ENCODE peak calls at places on chromosome 6, in eight cellular contexts. V is epithelial cell of proximal tubule; H is thoracic aorta; P is CD8-positive, alpha-beta memory T cell; A is cardiac fibroblast; C is right lobe of liver; Q is stomach; B is Peyer's patch. Y is an unnamed sample.

GRCh38 chr6:106702451-106703110 is 73.2 kb downstream of the QRSL1 start:
- DNase-seq in A (no peak), B (peak), P (no peak), Q (peak), H (no peak), C (peak), V (no peak), Y (peak)

GRCh38 chr6:157328108-157328692 is 4.9 kb upstream of the TMEM242 start:
- DNase-seq in H (no peak), B (no peak), C (no peak), A (peak), Q (no peak), V (no peak), P (no peak), Y (no peak)

GRCh38 chr6:30935018-30935417 is 3.0 kb upstream of the SFTA2 start:
- DNase-seq in P (no peak), Q (no peak), A (peak), V (no peak), B (no peak), H (no peak), C (no peak), Y (no peak)

GRCh38 chr6:101400341-101400740 is 6.8 kb downstream of the GRIK2 start:
- DNase-seq in P (no peak), A (no peak), C (no peak), H (no peak), Q (no peak), B (no peak), V (no peak), Y (no peak)

GRCh38 chr6:142821860-142822259 is 123.1 kb downstream of the HIVEP2 start:
- DNase-seq in V (no peak), A (no peak), C (peak), P (no peak), B (no peak), H (no peak), Q (no peak), Y (no peak)

GRCh38 chr6:19035454-19035853 is 648.3 kb downstream of the RNF144B start:
- DNase-seq in A (no peak), C (no peak), H (no peak), P (no peak), B (no peak), Q (no peak), V (no peak), Y (no peak)

GRCh38 chr6:107730683-107731314 is 93.3 kb downstream of the SCML4 start:
- DNase-seq in Q (no peak), H (no peak), P (no peak), C (no peak), V (no peak), B (peak), A (no peak), Y (no peak)

GRCh38 chr6:107731422-107732319 is 92.4 kb downstream of the SCML4 start:
- DNase-seq in C (no peak), H (no peak), V (no peak), Q (no peak), B (peak), P (peak), A (no peak), Y (no peak)

GRCh38 chr6:13681305-13682061 is 30.2 kb downstream of the RANBP9 start:
- DNase-seq in C (no peak), Q (no peak), A (no peak), H (no peak), P (peak), B (no peak), V (no peak), Y (no peak)

GRCh38 chr6:19805146-19805515 is 32.0 kb upstream of the ID4 start:
- DNase-seq in H (no peak), P (no peak), V (no peak), B (no peak), Q (no peak), C (no peak), A (peak), Y (no peak)

GRCh38 chr6:133587396-133587795 is 301.5 kb upstream of the TCF21 start:
- DNase-seq in V (no peak), Q (no peak), P (no peak), B (no peak), C (no peak), H (no peak), A (no peak), Y (no peak)

GRCh38 chr6:78701407-78701806 is 165.9 kb upstream of the IRAK1BP1 start:
- DNase-seq in C (no peak), P (no peak), B (no peak), Q (no peak), V (peak), A (peak), H (no peak), Y (no peak)

GRCh38 chr6:40912158-40912946 is 126.7 kb downstream of the UNC5CL start:
- DNase-seq in Q (peak), A (peak), C (no peak), H (no peak), B (no peak), V (no peak), P (no peak), Y (no peak)

GRCh38 chr6:72689107-72689954 is 67.5 kb downstream of the KCNQ5 start:
- DNase-seq in P (no peak), B (no peak), Q (no peak), V (no peak), H (no peak), A (peak), C (no peak), Y (no peak)

GRCh38 chr6:56732517-56732916 is 89.8 kb upstream of the DST start:
- DNase-seq in H (no peak), A (no peak), C (no peak), P (no peak), V (no peak), B (no peak), Q (no peak), Y (no peak)

GRCh38 chr6:106886922-106887797 is 87.4 kb downstream of the CD24 start:
- DNase-seq in C (no peak), H (no peak), A (no peak), V (no peak), B (no peak), Q (no peak), P (no peak), Y (no peak)

GRCh38 chr6:113347420-113347819 is 509.7 kb upstream of the MARCKS start:
- DNase-seq in P (no peak), Q (no peak), B (no peak), A (peak), C (no peak), H (no peak), V (no peak), Y (no peak)

GRCh38 chr6:11918021-11918738 is 93.9 kb upstream of the HIVEP1 start:
- DNase-seq in A (peak), B (no peak), Q (no peak), V (peak), C (no peak), P (no peak), H (no peak), Y (no peak)

GRCh38 chr6:115838763-115839401 is 221.8 kb downstream of the FRK start:
- DNase-seq in H (no peak), C (no peak), B (no peak), V (no peak), A (peak), P (no peak), Q (peak), Y (no peak)

GRCh38 chr6:158285321-158285960 is 26.8 kb upstream of the TULP4 start:
- DNase-seq in P (no peak), H (no peak), Q (no peak), V (no peak), B (no peak), C (no peak), A (peak), Y (no peak)

GRCh38 chr6:77026341-77026740 is 436.9 kb downstream of the HTR1B start:
- DNase-seq in C (no peak), B (no peak), V (no peak), Q (no peak), P (no peak), H (no peak), A (no peak), Y (no peak)

GRCh38 chr6:38579010-38579628 is 60.6 kb downstream of the BTBD9 start:
- DNase-seq in Q (no peak), V (no peak), B (no peak), H (no peak), A (peak), P (no peak), C (no peak), Y (no peak)

GRCh38 chr6:5781966-5782556 is 224.7 kb downstream of the NRN1 start:
- DNase-seq in P (no peak), V (no peak), C (no peak), B (no peak), A (no peak), Q (no peak), H (no peak), Y (no peak)

GRCh38 chr6:33452496-33452895 is 1.9 kb upstream of the ZBTB9 start:
- DNase-seq in V (no peak), C (no peak), B (no peak), H (no peak), A (no peak), Q (no peak), P (no peak), Y (no peak)

GRCh38 chr6:125749864-125750691 is 646 bp downstream of the HEY2 start:
- DNase-seq in V (no peak), C (peak), P (no peak), Q (no peak), H (no peak), B (no peak), A (no peak), Y (no peak)

GRCh38 chr6:144343736-144344428 is 58.7 kb downstream of the UTRN start:
- DNase-seq in H (no peak), A (peak), P (peak), B (peak), Q (peak), V (no peak), C (no peak), Y (peak)

GRCh38 chr6:1062786-1063545 is 248.9 kb upstream of the FOXQ1 start:
- DNase-seq in B (no peak), H (no peak), P (no peak), A (no peak), C (no peak), Q (no peak), V (no peak), Y (no peak)

GRCh38 chr6:21754891-21755290 is 161.3 kb downstream of the SOX4 start:
- DNase-seq in B (no peak), H (no peak), C (no peak), V (no peak), A (peak), P (no peak), Q (no peak), Y (no peak)

GRCh38 chr6:105991561-105992314 is 94.4 kb upstream of the PRDM1 start:
- DNase-seq in A (no peak), C (peak), H (no peak), P (no peak), V (no peak), B (peak), Q (peak), Y (peak)

GRCh38 chr6:166757226-166758135 is 130.4 kb upstream of the RPS6KA2 start:
- DNase-seq in P (no peak), Q (no peak), B (no peak), A (peak), H (no peak), V (no peak), C (no peak), Y (no peak)
- H3K4me3 ChIP-seq in P (peak), Q (peak), B (no peak), A (peak), H (peak), V (peak), C (no peak), Y (no peak)

GRCh38 chr6:43268782-43269272 is 25.5 kb downstream of the TTBK1 start:
- DNase-seq in B (no peak), C (no peak), H (no peak), A (no peak), V (no peak), Q (no peak), P (no peak), Y (no peak)

GRCh38 chr6:43269273-43270007 is 26.2 kb downstream of the TTBK1 start:
- DNase-seq in H (no peak), C (peak), P (peak), Q (peak), B (peak), V (no peak), A (no peak), Y (peak)

GRCh38 chr6:43273707-43274106 is 24.4 kb upstream of the SLC22A7 start:
- DNase-seq in C (no peak), H (no peak), B (no peak), A (no peak), Q (no peak), V (no peak), P (no peak), Y (no peak)

GRCh38 chr6:43271944-43272343 is 26.1 kb upstream of the SLC22A7 start:
- DNase-seq in Q (no peak), H (no peak), A (no peak), V (no peak), P (no peak), B (no peak), C (no peak), Y (no peak)

GRCh38 chr6:43271103-43271815 is 26.8 kb upstream of the SLC22A7 start:
- DNase-seq in B (peak), H (no peak), P (no peak), A (no peak), Q (no peak), C (peak), V (no peak), Y (no peak)
- H3K4me3 ChIP-seq in B (no peak), H (no peak), P (no peak), A (no peak), Q (no peak), C (no peak), V (no peak), Y (no peak)

GRCh38 chr6:25051083-25051482 is 115.3 kb upstream of the RIPOR2 start:
- DNase-seq in P (no peak), B (no peak), Q (no peak), C (no peak), V (no peak), H (no peak), A (no peak), Y (no peak)
- H3K4me3 ChIP-seq in P (no peak), B (no peak), Q (no peak), C (no peak), V (no peak), H (no peak), A (no peak), Y (peak)

DNA sequence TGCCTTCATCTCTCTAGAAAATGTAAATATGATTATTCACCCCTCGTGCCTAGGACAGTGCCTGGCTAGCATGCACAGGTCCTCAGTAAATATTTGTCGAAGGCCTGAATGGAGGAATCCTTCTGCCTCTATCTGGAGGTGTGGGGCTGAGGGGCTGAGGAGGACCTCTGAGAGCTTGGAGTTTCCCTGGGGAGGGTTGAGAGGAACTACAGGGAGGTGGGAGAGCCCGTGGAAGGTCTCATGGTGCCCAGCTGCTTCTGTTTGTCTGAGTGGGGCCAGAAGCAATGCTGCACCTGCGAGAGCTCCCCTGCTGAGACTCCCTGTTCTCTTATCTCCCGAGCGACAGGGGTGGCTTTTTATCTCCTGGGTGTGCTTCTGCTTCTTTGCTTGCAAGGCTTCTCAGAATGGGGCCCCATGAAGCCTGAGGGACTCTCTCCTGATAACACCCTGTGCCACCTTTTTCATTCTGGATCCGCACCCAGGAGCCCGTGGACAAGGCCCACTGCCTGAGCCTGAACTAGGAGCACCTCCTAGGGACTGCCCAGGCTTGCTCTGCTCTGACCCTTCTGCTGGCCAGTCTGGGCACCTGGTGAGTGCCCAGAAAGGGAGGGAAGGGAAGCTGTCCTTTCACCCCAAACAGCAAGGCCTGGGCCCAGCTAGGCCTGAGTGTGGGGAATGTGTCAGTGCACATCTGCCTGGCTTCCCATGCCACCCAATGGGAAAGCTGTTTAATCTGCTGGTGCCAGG is 2.4 kb downstream of the SLC29A1 start:
- DNase-seq in P (no peak), C (peak), B (no peak), V (no peak), H (no peak), Q (no peak), A (no peak), Y (no peak)
- H3K4me3 ChIP-seq in P (no peak), C (peak), B (no peak), V (no peak), H (peak), Q (no peak), A (no peak), Y (no peak)

DNA sequence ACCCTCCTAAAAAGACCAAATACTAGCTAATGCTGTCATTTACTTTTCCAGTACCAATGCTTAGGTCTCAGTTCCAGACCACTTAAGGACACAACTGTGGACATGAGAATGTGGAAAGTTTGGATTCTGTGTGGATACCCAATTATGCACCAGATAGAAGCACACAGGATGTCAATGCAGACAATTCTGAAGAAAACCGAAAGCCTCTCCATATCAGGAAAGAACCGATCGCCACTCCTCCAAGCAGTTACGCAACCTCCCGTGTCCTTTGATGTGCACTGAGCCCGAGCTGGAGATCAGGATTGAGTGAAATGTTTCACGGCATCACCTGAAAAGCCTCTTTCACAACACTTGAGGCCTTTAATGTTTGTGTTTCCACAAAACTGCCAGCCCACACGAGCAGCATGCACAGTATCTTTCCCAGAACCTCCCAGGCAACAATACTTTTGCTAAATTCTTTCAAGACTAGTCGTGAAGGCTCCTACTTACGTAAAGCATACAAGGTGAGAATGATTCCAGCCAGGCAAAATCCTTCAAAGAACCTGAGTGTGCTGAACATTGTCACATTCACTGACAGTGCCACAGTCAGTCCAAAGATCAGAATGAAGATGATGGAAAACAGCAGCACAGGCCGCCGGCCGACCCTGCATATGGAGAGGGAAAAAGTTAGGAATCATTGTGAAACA is 47.0 kb downstream of the SLC22A23 start:
- DNase-seq in B (no peak), P (no peak), C (peak), A (no peak), H (no peak), V (no peak), Q (peak), Y (no peak)
- H3K4me3 ChIP-seq in B (peak), P (no peak), C (no peak), A (no peak), H (no peak), V (no peak), Q (no peak), Y (no peak)

DNA sequence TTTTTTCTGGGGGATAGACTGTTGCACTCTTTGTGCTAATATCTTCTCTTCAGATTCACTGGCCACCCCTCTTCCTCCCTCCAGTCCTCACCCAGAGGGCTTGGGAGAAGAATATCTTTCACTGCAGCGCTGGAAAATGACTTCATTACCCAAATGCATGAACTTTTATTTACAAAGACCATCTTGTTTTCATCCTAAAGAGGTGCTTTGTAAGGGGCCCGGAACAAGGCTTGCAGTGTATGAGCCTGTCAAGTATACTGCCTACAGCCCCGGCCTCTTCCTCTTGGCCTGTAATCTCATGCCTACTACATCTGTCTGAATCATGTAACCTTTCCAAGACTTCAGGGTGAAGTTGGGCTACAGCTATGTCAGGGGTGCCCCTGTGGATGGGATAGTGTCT is 554 bp upstream of the LAMA4 start:
- DNase-seq in C (no peak), H (no peak), B (no peak), P (no peak), V (no peak), Q (no peak), A (no peak), Y (no peak)
- H3K4me3 ChIP-seq in C (no peak), H (peak), B (peak), P (no peak), V (peak), Q (peak), A (peak), Y (no peak)

DNA sequence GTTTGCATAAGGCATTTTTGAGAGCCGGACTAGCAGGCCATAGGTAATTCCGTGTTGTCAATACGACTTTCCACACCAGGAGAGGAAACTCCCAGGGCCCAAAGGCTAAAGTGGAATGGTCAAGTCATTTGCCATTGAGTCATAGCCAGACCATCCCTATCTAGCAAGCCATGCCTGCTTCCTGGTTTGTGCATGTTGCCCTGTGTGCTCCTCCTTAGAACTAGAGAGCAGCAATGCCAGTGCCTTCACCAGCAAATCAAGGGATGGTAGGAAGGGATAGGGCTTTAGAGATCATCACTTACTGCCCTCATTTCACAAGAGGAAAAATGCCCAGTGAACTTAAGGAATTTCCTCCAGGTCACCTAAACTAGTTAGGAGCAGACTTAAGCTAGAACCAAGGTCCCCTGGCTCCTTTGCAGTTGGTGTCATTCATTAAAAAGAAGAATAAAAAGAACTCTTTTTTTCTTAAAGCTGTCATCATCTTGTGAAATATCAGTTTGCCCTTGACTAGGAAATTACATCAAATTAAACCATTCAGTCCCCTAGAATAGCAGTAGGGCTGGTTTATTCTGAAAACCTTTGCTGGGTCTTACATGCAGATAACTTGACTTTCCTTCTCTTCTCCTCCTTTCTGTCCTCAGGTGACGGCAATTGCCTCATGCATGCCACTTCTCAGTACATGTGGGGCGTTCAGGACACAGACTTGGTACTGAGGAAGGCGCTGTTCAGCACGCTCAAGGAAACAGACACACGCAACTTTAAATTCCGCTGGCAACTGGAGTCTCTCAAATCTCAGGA is 7.3 kb downstream of the TNFAIP3 start:
- DNase-seq in C (no peak), B (no peak), V (peak), P (peak), Q (peak), A (peak), H (no peak), Y (peak)
- H3K4me3 ChIP-seq in C (no peak), B (no peak), V (no peak), P (no peak), Q (no peak), A (no peak), H (no peak), Y (peak)

GRCh38 chr6:128208078-128208477 is 307.2 kb upstream of the THEMIS start:
- DNase-seq in H (no peak), V (no peak), C (no peak), A (peak), P (no peak), B (no peak), Q (no peak), Y (no peak)
- H3K4me3 ChIP-seq in H (no peak), V (no peak), C (no peak), A (no peak), P (no peak), B (no peak), Q (no peak), Y (no peak)

GRCh38 chr6:44458551-44458950 is 71.0 kb downstream of the CDC5L start:
- DNase-seq in B (no peak), V (no peak), Q (no peak), C (no peak), P (no peak), H (no peak), A (no peak), Y (no peak)

GRCh38 chr6:44457606-44458005 is 70.1 kb downstream of the CDC5L start:
- DNase-seq in C (no peak), B (no peak), H (no peak), A (peak), P (no peak), V (no peak), Q (peak), Y (no peak)

GRCh38 chr6:44454198-44454597 is 66.7 kb downstream of the CDC5L start:
- DNase-seq in Q (no peak), C (no peak), P (no peak), H (no peak), V (no peak), A (peak), B (no peak), Y (no peak)

GRCh38 chr6:44456070-44456965 is 68.8 kb downstream of the CDC5L start:
- DNase-seq in V (no peak), P (peak), Q (peak), H (no peak), A (peak), B (peak), C (no peak), Y (peak)

GRCh38 chr6:44456966-44457292 is 69.4 kb downstream of the CDC5L start:
- DNase-seq in C (no peak), Q (no peak), P (no peak), A (no peak), V (no peak), H (no peak), B (no peak), Y (no peak)
- H3K4me3 ChIP-seq in C (no peak), Q (no peak), P (no peak), A (no peak), V (peak), H (peak), B (no peak), Y (no peak)